ENCODE peak calls at places on chromosomes 11 and 22, in five cellular contexts. F is kidney epithelial cell, B is MM.1S, O is IMR-90, C is K562. L is an unnamed sample.

GRCh38 chr11:112400615-112401014 is 140.0 kb upstream of the PLET1 start:
- DNase-seq in B (no peak), O (no peak), F (no peak), C (no peak), L (no peak)

GRCh38 chr11:70078095-70078795 is at the start of gene ANO1:
- DNase-seq in B (no peak), O (peak), F (no peak), C (peak), L (no peak)

GRCh38 chr11:10460611-10461275 is 5.7 kb downstream of the AMPD3 start:
- DNase-seq in C (no peak), B (no peak), O (no peak), F (no peak), L (no peak)

GRCh38 chr11:11841121-11841604 is 609 bp upstream of the USP47 start:
- DNase-seq in C (peak), F (no peak), O (no peak), B (no peak), L (no peak)

GRCh38 chr22:22371031-22371541 is 126.5 kb downstream of the VPREB1 start:
- DNase-seq in C (peak), O (no peak), B (no peak), F (no peak), L (no peak)

GRCh38 chr11:89452780-89453179 is 38.4 kb downstream of the NOX4 start:
- DNase-seq in B (no peak), F (no peak), C (no peak), O (no peak), L (peak)

GRCh38 chr11:47376543-47377371 is 1.6 kb downstream of the SPI1 start:
- DNase-seq in B (no peak), C (peak), O (no peak), F (no peak), L (no peak)

GRCh38 chr11:11592146-11592684 is 29.6 kb downstream of the GALNT18 start:
- DNase-seq in B (no peak), C (no peak), F (no peak), O (no peak), L (no peak)

GRCh38 chr11:614583-615452 is 932 bp downstream of the IRF7 start:
- DNase-seq in F (no peak), O (no peak), B (no peak), C (no peak), L (no peak)

GRCh38 chr22:41197808-41198585 is 7.1 kb upstream of the L3MBTL2 start:
- DNase-seq in B (peak), F (no peak), C (peak), O (no peak), L (no peak)

GRCh38 chr11:86495341-86495740 is 120.7 kb downstream of the CCDC81 start:
- DNase-seq in F (no peak), O (no peak), C (no peak), B (no peak), L (no peak)

GRCh38 chr22:20299736-20300136 is 20.1 kb downstream of the DGCR6L start:
- DNase-seq in C (no peak), F (no peak), O (peak), B (no peak), L (no peak)

GRCh38 chr11:83120328-83120727 is 36.6 kb upstream of the PCF11 start:
- DNase-seq in O (peak), C (no peak), F (peak), B (no peak), L (peak)

GRCh38 chr11:23284626-23285025 is 424.4 kb upstream of the CCDC179 start:
- DNase-seq in O (peak), F (no peak), B (no peak), C (no peak), L (no peak)

GRCh38 chr11:8389034-8389996 is 125.6 kb upstream of the LMO1 start:
- DNase-seq in C (no peak), B (no peak), O (no peak), F (no peak), L (no peak)

GRCh38 chr11:59548309-59548656 is 36.9 kb downstream of the OR4D9 start:
- DNase-seq in F (no peak), C (no peak), B (no peak), O (no peak), L (no peak)

GRCh38 chr11:9827700-9828099 is 163.8 kb downstream of the SWAP70 start:
- DNase-seq in C (no peak), O (no peak), F (no peak), B (no peak), L (no peak)

GRCh38 chr11:2685051-2685450 is 14.7 kb downstream of the KCNQ1OT1 start:
- DNase-seq in C (no peak), F (no peak), B (no peak), O (no peak), L (no peak)

GRCh38 chr11:118633979-118634378 is 26.6 kb downstream of the PHLDB1 start:
- DNase-seq in O (peak), B (no peak), F (no peak), C (peak), L (no peak)

GRCh38 chr11:118636569-118637290 is 29.3 kb downstream of the PHLDB1 start:
- DNase-seq in B (no peak), C (no peak), F (no peak), O (no peak), L (no peak)

GRCh38 chr11:118634435-118635236 is 27.2 kb downstream of the PHLDB1 start:
- DNase-seq in C (peak), F (no peak), O (peak), B (peak), L (no peak)

GRCh38 chr11:118635642-118636041 is 28.2 kb downstream of the PHLDB1 start:
- DNase-seq in C (no peak), O (no peak), B (no peak), F (no peak), L (no peak)

GRCh38 chr11:118635237-118635591 is 27.8 kb downstream of the PHLDB1 start:
- DNase-seq in C (no peak), B (no peak), O (no peak), F (no peak), L (no peak)
- H3K4me3 ChIP-seq in C (peak), B (no peak), O (no peak), F (no peak), L (no peak)

GRCh38 chr11:73159297-73159696 is 17.2 kb upstream of the FCHSD2 start:
- DNase-seq in O (no peak), C (no peak), F (no peak), B (no peak), L (no peak)
- H3K4me3 ChIP-seq in O (no peak), C (no peak), F (no peak), B (no peak), L (no peak)

GRCh38 chr11:44954051-44954906 is 3.6 kb upstream of the TP53I11 start:
- DNase-seq in O (no peak), F (no peak), C (no peak), B (no peak), L (no peak)

GRCh38 chr11:44957051-44957515 is 6.4 kb upstream of the TP53I11 start:
- DNase-seq in C (no peak), B (no peak), O (no peak), F (no peak), L (no peak)

GRCh38 chr11:44958165-44958564 is 7.5 kb upstream of the TP53I11 start:
- DNase-seq in O (no peak), C (no peak), B (no peak), F (no peak), L (no peak)

GRCh38 chr11:44952500-44953260 is 2.0 kb upstream of the TP53I11 start:
- DNase-seq in C (no peak), O (no peak), F (no peak), B (no peak), L (no peak)

DNA sequence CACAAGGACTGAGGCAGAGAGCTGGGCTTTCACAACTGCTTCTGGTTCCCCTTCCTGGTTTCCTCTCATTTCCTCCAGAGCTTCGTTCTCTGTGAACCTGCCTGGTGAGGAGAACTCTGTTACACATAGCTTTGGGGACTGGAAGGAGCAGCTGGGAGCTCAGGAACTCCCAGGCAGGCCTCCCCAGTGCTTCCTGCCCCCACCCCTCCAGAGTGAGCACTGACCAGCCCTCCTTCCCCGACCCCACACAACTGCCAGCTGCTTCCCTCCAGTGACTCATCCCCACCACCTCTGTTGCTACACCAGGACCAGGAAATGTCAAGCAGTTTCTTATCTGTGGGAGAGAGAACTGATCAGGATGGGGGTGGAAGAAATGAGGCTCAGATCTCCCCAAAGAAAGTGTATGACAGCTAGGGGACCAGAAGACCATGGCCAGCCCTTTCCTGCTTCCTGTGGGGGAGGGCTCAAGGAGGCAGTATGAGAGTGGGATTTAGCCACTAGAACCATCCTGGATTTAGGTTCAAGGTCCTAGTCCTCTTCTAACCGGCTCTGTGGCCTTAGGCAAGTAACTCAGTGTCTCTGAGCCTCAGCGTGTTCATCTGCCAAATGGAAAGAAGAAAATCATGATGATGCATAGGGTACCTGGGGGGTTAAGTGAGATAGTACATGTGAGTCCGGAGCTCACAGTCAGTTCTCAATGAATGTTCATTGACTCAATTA is 4.5 kb upstream of the TP53I11 start:
- DNase-seq in C (peak), O (peak), B (no peak), F (peak), L (no peak)
- H3K4me3 ChIP-seq in C (no peak), O (no peak), B (no peak), F (no peak), L (no peak)

DNA sequence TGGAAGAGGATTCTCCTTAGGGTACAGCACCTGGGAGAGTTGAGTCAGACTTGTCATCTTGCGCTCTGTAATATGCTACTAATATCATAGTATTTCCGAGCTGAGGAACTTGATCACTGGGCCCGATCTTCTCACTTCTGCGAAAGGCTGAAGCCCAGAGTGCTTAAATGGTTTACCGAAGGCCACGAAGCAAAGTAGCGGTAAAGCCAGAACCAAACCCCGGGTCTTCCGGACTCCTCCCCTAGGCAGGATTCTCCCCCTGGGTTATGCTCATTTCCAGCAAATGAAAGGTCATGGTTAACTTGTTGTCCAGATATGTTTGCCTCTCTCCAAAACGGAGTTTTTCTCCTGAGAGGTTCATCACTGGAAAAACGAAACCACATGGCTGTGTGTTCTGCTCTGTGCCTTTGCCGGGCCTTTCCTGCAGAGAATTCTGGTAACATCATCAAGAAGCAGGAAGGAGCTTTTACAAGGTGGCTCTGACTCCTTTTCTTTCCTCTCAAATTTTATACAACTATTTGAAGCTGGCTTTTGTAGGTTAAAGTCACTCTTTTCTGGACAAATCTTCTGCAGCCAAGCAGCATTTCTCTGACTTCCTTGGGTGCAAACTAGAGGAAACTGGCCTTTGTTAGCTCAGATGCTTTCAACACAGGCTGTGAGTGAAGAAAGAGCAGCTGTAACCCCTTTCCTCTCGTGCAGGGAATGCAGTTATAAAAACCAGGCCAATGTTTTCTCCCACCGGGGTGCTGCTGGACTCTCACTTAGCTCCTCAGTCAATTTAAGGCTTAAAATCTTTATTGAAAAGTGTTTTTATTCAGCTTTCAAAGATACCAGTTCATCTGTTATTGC is 35.5 kb downstream of the UBASH3B start:
- DNase-seq in C (no peak), B (no peak), F (no peak), O (peak), L (no peak)
- H3K4me3 ChIP-seq in C (no peak), B (no peak), F (no peak), O (no peak), L (no peak)

DNA sequence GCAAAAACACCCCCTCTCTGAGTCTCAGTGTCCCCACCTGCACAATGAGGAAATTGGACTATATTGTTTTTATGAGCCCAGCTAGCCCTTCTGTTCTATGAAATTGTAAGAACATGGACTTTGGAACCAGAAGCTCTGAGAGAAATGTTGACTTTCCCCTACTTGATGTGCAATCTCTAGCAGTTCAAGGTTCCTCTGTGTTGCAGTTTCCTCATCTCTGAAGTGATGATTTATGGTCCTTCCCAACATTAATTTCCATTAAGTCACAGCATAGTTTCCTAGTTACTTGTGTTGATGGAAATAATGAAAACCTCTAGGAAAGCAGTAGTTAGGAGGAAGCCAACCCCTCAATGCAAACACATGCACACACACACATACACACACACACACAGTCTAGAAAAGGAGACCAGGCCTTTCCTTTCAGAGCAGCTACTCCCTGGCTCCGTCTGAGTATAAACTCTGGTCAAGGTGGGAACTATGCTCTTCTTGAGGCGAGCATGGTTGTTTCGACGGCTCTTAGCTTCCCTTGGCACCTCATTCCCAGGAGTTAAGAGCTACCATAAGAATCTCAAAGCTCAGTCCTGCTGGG is 518.4 kb downstream of the SOX6 start:
- DNase-seq in O (no peak), B (no peak), C (no peak), F (no peak), L (no peak)
- H3K4me3 ChIP-seq in O (no peak), B (no peak), C (no peak), F (no peak), L (no peak)

GRCh38 chr11:35418847-35419712 is at the start of gene SLC1A2:
- DNase-seq in B (peak), O (peak), C (no peak), F (no peak), L (no peak)
- H3K4me3 ChIP-seq in B (peak), O (peak), C (no peak), F (peak), L (peak)

GRCh38 chr11:63762662-63763505 is 5.7 kb downstream of the ZFTA start:
- DNase-seq in O (no peak), B (no peak), C (no peak), F (no peak), L (no peak)
- H3K4me3 ChIP-seq in O (no peak), B (no peak), C (no peak), F (no peak), L (peak)

GRCh38 chr22:42644422-42645340 is 4.3 kb upstream of the ATP5MGL start:
- DNase-seq in F (no peak), C (no peak), B (no peak), O (no peak), L (no peak)
- H3K4me3 ChIP-seq in F (no peak), C (no peak), B (no peak), O (no peak), L (no peak)

GRCh38 chr11:73311394-73311869 is 3.4 kb downstream of the ARHGEF17 start:
- DNase-seq in B (no peak), F (no peak), C (no peak), O (no peak), L (no peak)

GRCh38 chr11:73310076-73310475 is 2.0 kb downstream of the ARHGEF17 start:
- DNase-seq in O (no peak), F (no peak), B (no peak), C (no peak), L (no peak)

GRCh38 chr11:73312036-73312435 is 4.0 kb downstream of the ARHGEF17 start:
- DNase-seq in O (no peak), B (no peak), F (no peak), C (no peak), L (no peak)

GRCh38 chr11:73308963-73309960 is 1.2 kb downstream of the ARHGEF17 start:
- DNase-seq in O (peak), F (peak), C (peak), B (no peak), L (peak)

GRCh38 chr11:73310661-73311393 is 2.8 kb downstream of the ARHGEF17 start:
- DNase-seq in B (no peak), O (no peak), C (no peak), F (no peak), L (no peak)
- H3K4me3 ChIP-seq in B (no peak), O (peak), C (no peak), F (no peak), L (peak)

GRCh38 chr22:36378080-36378788 is 9.5 kb downstream of the MYH9 start:
- DNase-seq in O (no peak), B (no peak), F (no peak), C (no peak), L (no peak)
- H3K4me3 ChIP-seq in O (no peak), B (peak), F (no peak), C (no peak), L (no peak)

L was measured in epithelial cell of proximal tubule.